ENCODE peak calls at places on chromosomes 1 and 21, in six cellular contexts. B is hepatocyte, X is neuronal stem cell, L is fibroblast of lung, C is uterus, F is psoas muscle. S is an unnamed sample. For H3K4me1, the result is how much of the 10 kb centered on the place peaks cover.

GRCh38 chr1:58391514-58391913 is 155.0 kb downstream of the OMA1 start:
- DNase-seq in B (no peak), X (no peak), L (no peak), C (no peak), F (no peak), S (no peak)

GRCh38 chr21:33878824-33879223 is 36.8 kb downstream of the ATP5PO start:
- DNase-seq in B (no peak), X (no peak), L (no peak), C (no peak), F (no peak), S (no peak)

GRCh38 chr1:94239796-94240195 is 2.4 kb upstream of the ARHGAP29 start:
- DNase-seq in B (no peak), X (no peak), L (no peak), C (no peak), F (no peak), S (no peak)

GRCh38 chr1:230425252-230426061 is 675 bp downstream of the PGBD5 start:
- DNase-seq in B (peak), X (no peak), L (peak), C (no peak), F (no peak), S (peak)

GRCh38 chr1:108627951-108628350 is 32.9 kb downstream of the HENMT1 start:
- DNase-seq in B (no peak), X (no peak), L (no peak), C (no peak), F (no peak), S (no peak)

GRCh38 chr1:100868364-100868995 is 26.2 kb downstream of the EXTL2 start:
- DNase-seq in B (peak), X (peak), L (peak), C (no peak), F (no peak), S (no peak)

GRCh38 chr1:233459968-233460367 is 132.4 kb downstream of the MAP3K21 start:
- DNase-seq in B (no peak), X (no peak), L (peak), C (no peak), F (no peak), S (no peak)

GRCh38 chr1:93908394-93909145 is 660 bp downstream of the GCLM start:
- DNase-seq in B (peak), X (peak), L (peak), C (peak), F (peak), S (peak)

GRCh38 chr1:116971965-116972675 is 29.4 kb upstream of the CD101 start:
- DNase-seq in B (no peak), X (no peak), L (peak), C (no peak), F (no peak), S (no peak)

GRCh38 chr1:70840260-70840953 is 207.2 kb downstream of the PTGER3 start:
- DNase-seq in B (peak), X (no peak), L (no peak), C (no peak), F (no peak), S (no peak)

GRCh38 chr1:152752225-152752624 is 5.6 kb upstream of the KPRP start:
- DNase-seq in B (no peak), X (no peak), L (peak), C (no peak), F (no peak), S (no peak)

GRCh38 chr1:8941906-8942305 is 3.8 kb upstream of the CA6 start:
- DNase-seq in B (peak), X (no peak), L (peak), C (no peak), F (no peak), S (no peak)

GRCh38 chr21:28261291-28261690 is 731.4 kb downstream of the LTN1 start:
- DNase-seq in B (no peak), X (no peak), L (peak), C (no peak), F (no peak), S (no peak)

GRCh38 chr1:233140519-233140918 is 155.0 kb downstream of the PCNX2 start:
- DNase-seq in B (no peak), X (no peak), L (no peak), C (no peak), F (no peak), S (no peak)

GRCh38 chr21:26041441-26042180 is 129.0 kb downstream of the APP start:
- DNase-seq in B (no peak), X (no peak), L (peak), C (no peak), F (no peak), S (no peak)

GRCh38 chr1:93620841-93621210 is 60.8 kb downstream of the BCAR3 start:
- DNase-seq in B (no peak), X (no peak), L (peak), C (no peak), F (no peak), S (no peak)

GRCh38 chr21:33380483-33380998 is 22.7 kb upstream of the IFNGR2 start:
- DNase-seq in B (peak), X (no peak), L (peak), C (peak), F (peak), S (peak)

DNA sequence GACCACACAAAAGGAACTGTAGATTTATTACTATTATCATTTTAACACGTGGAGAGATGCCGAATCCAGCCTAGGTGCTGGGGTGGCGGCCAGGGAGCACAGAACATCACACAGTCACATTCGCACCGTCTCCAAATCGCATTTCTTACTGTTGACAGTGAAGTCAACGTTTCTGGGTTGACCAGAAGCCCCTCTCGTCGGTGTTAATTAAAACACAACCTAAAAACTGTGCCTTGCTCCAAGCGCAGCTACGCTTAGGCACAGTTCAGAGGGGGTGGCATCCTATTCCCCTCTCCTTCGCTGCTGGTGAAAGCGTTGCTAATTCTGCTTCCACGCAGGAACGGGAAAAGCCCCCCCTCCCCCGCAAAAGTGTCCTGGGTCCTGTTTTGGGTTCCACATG is 4.1 kb downstream of the RIPK4 start:
- DNase-seq in B (no peak), X (no peak), L (no peak), C (no peak), F (no peak), S (no peak)
- H3K27ac ChIP-seq in B (peak), X (no peak), L (no peak), C (no peak), F (no peak), S (no peak)

GRCh38 chr1:119779869-119780356 is 11.2 kb upstream of the HMGCS2 start:
- DNase-seq in B (peak), X (no peak), L (no peak), C (peak), F (no peak), S (no peak)
- H3K4me1 ChIP-seq in B (under half), X (under half), L (under half), C (under half), F (under half), S (under half)

DNA sequence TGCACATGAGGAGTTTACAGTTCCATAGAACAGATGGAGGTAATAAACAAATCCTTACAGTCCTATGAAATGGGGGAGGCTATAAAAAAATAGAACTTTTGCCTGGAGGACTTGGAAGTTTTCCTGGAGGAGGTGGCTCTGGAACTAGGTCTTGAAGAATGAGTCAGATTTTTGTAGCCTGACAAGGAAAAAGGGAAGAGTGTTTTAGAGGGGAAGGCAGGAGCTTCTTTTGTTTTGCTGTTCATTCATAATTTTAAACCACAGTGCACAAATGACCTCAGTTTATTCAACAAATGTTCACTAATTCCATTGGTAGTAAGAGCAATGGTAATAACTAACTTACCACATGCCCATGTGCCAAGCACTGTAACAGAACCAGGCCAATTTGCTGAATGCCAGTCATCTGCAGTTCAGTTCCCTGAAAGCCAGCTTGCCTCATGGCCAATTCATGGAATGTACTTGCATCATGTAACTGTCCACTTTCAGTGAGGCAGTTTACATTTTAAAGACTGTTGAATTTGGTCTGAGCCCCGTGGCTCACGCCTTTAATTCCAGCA is 2.8 kb downstream of the DIO1 start:
- DNase-seq in B (peak), X (no peak), L (peak), C (peak), F (no peak), S (no peak)
- H3K27ac ChIP-seq in B (peak), X (no peak), L (peak), C (peak), F (peak), S (no peak)

DNA sequence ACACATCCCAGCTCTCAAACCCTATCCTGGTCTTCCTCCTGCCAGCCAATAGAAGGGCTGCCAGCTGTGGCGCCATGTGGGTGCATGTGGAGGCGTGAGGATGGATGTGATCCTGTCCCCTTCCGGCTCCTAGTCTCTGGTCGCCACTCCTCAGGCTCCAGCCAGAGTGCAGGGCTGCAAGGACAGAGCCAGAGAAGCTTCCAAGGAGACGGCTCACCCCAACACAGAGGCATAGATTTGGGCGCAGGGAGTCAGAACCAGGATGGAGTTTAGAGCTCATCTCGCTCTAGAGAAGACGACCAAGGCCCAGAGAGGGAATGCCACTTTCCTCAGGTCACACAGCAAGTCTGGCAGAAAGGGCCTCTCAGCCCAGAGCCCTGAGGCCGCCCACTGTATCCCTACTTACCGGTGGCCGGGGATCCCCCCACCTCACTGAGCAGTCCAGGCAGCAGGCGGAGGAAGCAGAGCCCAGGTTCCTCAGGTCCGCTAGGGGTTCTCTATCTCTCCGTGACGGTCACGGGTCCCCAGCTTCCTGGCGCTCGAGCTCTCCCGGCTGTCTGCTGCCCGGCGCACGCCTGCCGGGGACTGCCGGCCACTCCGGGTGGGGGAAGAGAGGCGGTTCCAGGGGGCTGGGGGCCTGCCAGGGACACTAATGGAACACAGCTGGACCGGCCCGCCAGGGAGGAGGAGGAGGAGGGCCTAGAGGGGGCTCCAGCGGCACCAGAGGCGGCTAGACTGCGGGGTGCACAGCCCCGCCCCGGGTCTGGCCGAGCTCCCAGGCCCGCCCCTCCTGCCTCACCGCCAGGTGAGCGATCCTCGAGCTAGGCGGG is at the start of gene COL16A1:
- DNase-seq in B (peak), X (no peak), L (peak), C (peak), F (peak), S (no peak)
- H3K4me1 ChIP-seq in B (under half), X (under half), L (under half), C (under half), F (under half), S (under half)

GRCh38 chr21:16081304-16081703 is 351.5 kb downstream of the USP25 start:
- DNase-seq in B (no peak), X (no peak), L (no peak), C (no peak), F (no peak), S (no peak)
- H3K27ac ChIP-seq in B (no peak), X (no peak), L (no peak), C (peak), F (no peak), S (no peak)

GRCh38 chr1:183877321-183877720 is 72.4 kb downstream of the RGL1 start:
- DNase-seq in B (peak), X (no peak), L (peak), C (peak), F (peak), S (peak)
- H3K4me1 ChIP-seq in B (half or more), X (under half), L (under half), C (under half), F (under half), S (half or more)

GRCh38 chr1:2527553-2527860 is 1.1 kb upstream of the PANK4 start:
- DNase-seq in B (no peak), X (no peak), L (no peak), C (no peak), F (no peak), S (no peak)

GRCh38 chr1:2525524-2525895 is 886 bp downstream of the PANK4 start:
- DNase-seq in B (no peak), X (no peak), L (no peak), C (no peak), F (no peak), S (no peak)

GRCh38 chr1:2528016-2528415 is 1.6 kb upstream of the PANK4 start:
- DNase-seq in B (no peak), X (no peak), L (no peak), C (no peak), F (peak), S (no peak)

GRCh38 chr1:2526824-2527552 is 592 bp upstream of the PANK4 start:
- DNase-seq in B (peak), X (peak), L (peak), C (no peak), F (peak), S (no peak)

GRCh38 chr1:2525896-2526823 is at the start of gene PANK4:
- DNase-seq in B (peak), X (peak), L (peak), C (peak), F (peak), S (peak)
- H3K27ac ChIP-seq in B (peak), X (peak), L (peak), C (peak), F (peak), S (peak)

DNA sequence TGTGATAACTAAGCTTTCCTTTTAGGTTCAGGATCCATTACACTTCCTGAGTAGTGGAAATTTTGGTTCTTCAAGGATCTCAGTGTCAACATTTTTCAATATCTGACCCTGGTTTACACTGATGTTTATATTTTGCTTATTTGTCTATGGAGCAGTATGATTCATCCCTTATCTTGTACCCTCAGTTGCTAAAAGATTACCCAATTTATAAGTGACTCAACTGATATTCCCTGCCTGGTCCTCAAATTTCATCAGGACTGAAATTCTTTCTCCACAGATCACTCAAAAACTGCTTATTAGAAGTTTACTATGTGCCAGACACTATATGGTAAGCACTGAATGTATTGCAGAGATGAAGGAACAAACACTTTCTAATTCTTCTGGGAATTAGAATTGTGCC is 139.1 kb upstream of the CHRM3 start:
- DNase-seq in B (no peak), X (no peak), L (peak), C (no peak), F (no peak), S (no peak)
- H3K4me1 ChIP-seq in B (under half), X (under half), L (under half), C (under half), F (under half), S (under half)

S was measured in lower lobe of right lung.